ENCODE peak calls at places on chromosome 14, in ten cellular contexts. One of them, this sample, is unnamed.
A peak's percentile ranks its signal among the peaks of the same experiment; 100 is the strongest.

GRCh38 chr14:101721951-101722661 is 39.4 kb upstream of the PPP2R5C start:
- DNase-seq in C1 segment of cervical spinal cord: no peak
- DNase-seq in cardiac muscle cell: peak; percentile 40
- DNase-seq in CD4-positive, CD25-positive, alpha-beta regulatory T cell: peak; percentile 89
- DNase-seq in naive thymus-derived CD8-positive, alpha-beta T cell: peak; percentile 88
- DNase-seq in activated CD4-positive, alpha-beta T cell treated with anti-CD3 and anti-CD28 coated beads, Interleukin-2, amount 50 U/mL, for 1 hour: peak; percentile 73
- DNase-seq in A172: peak; percentile 78
- DNase-seq in T-helper 9 cell: peak; percentile 67
- DNase-seq in activated T-helper 2 cell treated with anti-CD3 and anti-CD28 coated beads, Interferon-gamma antibody, Interleukin-2, Interleukin-4, amounts not matched to agents 10 μg/mL and 5 μg/mL and 100 μg/mL, durations not matched to agents 14 hours and 24 hours and 36 hours: peak; percentile 79
- DNase-seq in NCI-H1105: no peak
- DNase-seq in this sample: peak; percentile 74

GRCh38 chr14:103867523-103867953 is 20.2 kb upstream of the PPP1R13B start:
- DNase-seq in activated CD4-positive, alpha-beta T cell treated with anti-CD3 and anti-CD28 coated beads, Interleukin-2, amount 50 U/mL, for 1 hour: no peak
- DNase-seq in cardiac muscle cell: no peak
- DNase-seq in T-helper 9 cell: no peak
- DNase-seq in C1 segment of cervical spinal cord: no peak
- DNase-seq in A172: no peak
- DNase-seq in CD4-positive, CD25-positive, alpha-beta regulatory T cell: no peak
- DNase-seq in naive thymus-derived CD8-positive, alpha-beta T cell: no peak
- DNase-seq in NCI-H1105: peak; percentile 54
- DNase-seq in activated T-helper 2 cell treated with anti-CD3 and anti-CD28 coated beads, Interferon-gamma antibody, Interleukin-2, Interleukin-4, amounts not matched to agents 10 μg/mL and 5 μg/mL and 100 μg/mL, durations not matched to agents 14 hours and 24 hours and 36 hours: no peak
- DNase-seq in this sample: no peak

GRCh38 chr14:94623422-94623809 is 11.2 kb downstream of the SERPINA3 start:
- DNase-seq in C1 segment of cervical spinal cord: no peak
- DNase-seq in NCI-H1105: no peak
- DNase-seq in naive thymus-derived CD8-positive, alpha-beta T cell: no peak
- DNase-seq in cardiac muscle cell: no peak
- DNase-seq in A172: no peak
- DNase-seq in T-helper 9 cell: no peak
- DNase-seq in activated CD4-positive, alpha-beta T cell treated with anti-CD3 and anti-CD28 coated beads, Interleukin-2, amount 50 U/mL, for 1 hour: no peak
- DNase-seq in CD4-positive, CD25-positive, alpha-beta regulatory T cell: no peak
- DNase-seq in activated T-helper 2 cell treated with anti-CD3 and anti-CD28 coated beads, Interferon-gamma antibody, Interleukin-2, Interleukin-4, amounts not matched to agents 10 μg/mL and 5 μg/mL and 100 μg/mL, durations not matched to agents 14 hours and 24 hours and 36 hours: no peak
- DNase-seq in this sample: no peak

GRCh38 chr14:86035882-86036281 is 505.9 kb downstream of the FLRT2 start:
- DNase-seq in NCI-H1105: no peak
- DNase-seq in activated CD4-positive, alpha-beta T cell treated with anti-CD3 and anti-CD28 coated beads, Interleukin-2, amount 50 U/mL, for 1 hour: no peak
- DNase-seq in naive thymus-derived CD8-positive, alpha-beta T cell: no peak
- DNase-seq in activated T-helper 2 cell treated with anti-CD3 and anti-CD28 coated beads, Interferon-gamma antibody, Interleukin-2, Interleukin-4, amounts not matched to agents 10 μg/mL and 5 μg/mL and 100 μg/mL, durations not matched to agents 14 hours and 24 hours and 36 hours: no peak
- DNase-seq in A172: no peak
- DNase-seq in C1 segment of cervical spinal cord: no peak
- DNase-seq in T-helper 9 cell: no peak
- DNase-seq in CD4-positive, CD25-positive, alpha-beta regulatory T cell: no peak
- DNase-seq in cardiac muscle cell: peak; percentile 43
- DNase-seq in this sample: no peak

GRCh38 chr14:39434401-39434800 is 2.2 kb upstream of the FBXO33 start:
- DNase-seq in activated CD4-positive, alpha-beta T cell treated with anti-CD3 and anti-CD28 coated beads, Interleukin-2, amount 50 U/mL, for 1 hour: no peak
- DNase-seq in T-helper 9 cell: no peak
- DNase-seq in activated T-helper 2 cell treated with anti-CD3 and anti-CD28 coated beads, Interferon-gamma antibody, Interleukin-2, Interleukin-4, amounts not matched to agents 10 μg/mL and 5 μg/mL and 100 μg/mL, durations not matched to agents 14 hours and 24 hours and 36 hours: no peak
- DNase-seq in CD4-positive, CD25-positive, alpha-beta regulatory T cell: no peak
- DNase-seq in naive thymus-derived CD8-positive, alpha-beta T cell: no peak
- DNase-seq in A172: no peak
- DNase-seq in C1 segment of cervical spinal cord: no peak
- DNase-seq in cardiac muscle cell: no peak
- DNase-seq in NCI-H1105: no peak
- DNase-seq in this sample: no peak

GRCh38 chr14:106200539-106201310 is 674.3 kb downstream of the TMEM121 start:
- DNase-seq in activated T-helper 2 cell treated with anti-CD3 and anti-CD28 coated beads, Interferon-gamma antibody, Interleukin-2, Interleukin-4, amounts not matched to agents 10 μg/mL and 5 μg/mL and 100 μg/mL, durations not matched to agents 14 hours and 24 hours and 36 hours: peak; percentile 13
- DNase-seq in T-helper 9 cell: no peak
- DNase-seq in C1 segment of cervical spinal cord: no peak
- DNase-seq in activated CD4-positive, alpha-beta T cell treated with anti-CD3 and anti-CD28 coated beads, Interleukin-2, amount 50 U/mL, for 1 hour: no peak
- DNase-seq in cardiac muscle cell: no peak
- DNase-seq in CD4-positive, CD25-positive, alpha-beta regulatory T cell: no peak
- DNase-seq in NCI-H1105: no peak
- DNase-seq in A172: no peak
- DNase-seq in naive thymus-derived CD8-positive, alpha-beta T cell: peak; percentile 22
- DNase-seq in this sample: no peak

GRCh38 chr14:30291216-30291615 is 267.7 kb upstream of the G2E3 start:
- DNase-seq in T-helper 9 cell: no peak
- DNase-seq in activated T-helper 2 cell treated with anti-CD3 and anti-CD28 coated beads, Interferon-gamma antibody, Interleukin-2, Interleukin-4, amounts not matched to agents 10 μg/mL and 5 μg/mL and 100 μg/mL, durations not matched to agents 14 hours and 24 hours and 36 hours: no peak
- DNase-seq in naive thymus-derived CD8-positive, alpha-beta T cell: no peak
- DNase-seq in cardiac muscle cell: peak; percentile 67
- DNase-seq in A172: peak; percentile 3
- DNase-seq in CD4-positive, CD25-positive, alpha-beta regulatory T cell: no peak
- DNase-seq in C1 segment of cervical spinal cord: no peak
- DNase-seq in NCI-H1105: no peak
- DNase-seq in activated CD4-positive, alpha-beta T cell treated with anti-CD3 and anti-CD28 coated beads, Interleukin-2, amount 50 U/mL, for 1 hour: no peak
- DNase-seq in this sample: no peak

GRCh38 chr14:69953266-69953905 is 74.2 kb downstream of the SMOC1 start:
- DNase-seq in NCI-H1105: no peak
- DNase-seq in CD4-positive, CD25-positive, alpha-beta regulatory T cell: no peak
- DNase-seq in cardiac muscle cell: no peak
- DNase-seq in naive thymus-derived CD8-positive, alpha-beta T cell: no peak
- DNase-seq in T-helper 9 cell: no peak
- DNase-seq in C1 segment of cervical spinal cord: peak; percentile 64
- DNase-seq in A172: no peak
- DNase-seq in activated CD4-positive, alpha-beta T cell treated with anti-CD3 and anti-CD28 coated beads, Interleukin-2, amount 50 U/mL, for 1 hour: no peak
- DNase-seq in activated T-helper 2 cell treated with anti-CD3 and anti-CD28 coated beads, Interferon-gamma antibody, Interleukin-2, Interleukin-4, amounts not matched to agents 10 μg/mL and 5 μg/mL and 100 μg/mL, durations not matched to agents 14 hours and 24 hours and 36 hours: no peak
- DNase-seq in this sample: no peak

GRCh38 chr14:34075095-34075744 is 124.3 kb upstream of the EGLN3 start:
- DNase-seq in activated T-helper 2 cell treated with anti-CD3 and anti-CD28 coated beads, Interferon-gamma antibody, Interleukin-2, Interleukin-4, amounts not matched to agents 10 μg/mL and 5 μg/mL and 100 μg/mL, durations not matched to agents 14 hours and 24 hours and 36 hours: no peak
- DNase-seq in C1 segment of cervical spinal cord: no peak
- DNase-seq in A172: no peak
- DNase-seq in cardiac muscle cell: no peak
- DNase-seq in activated CD4-positive, alpha-beta T cell treated with anti-CD3 and anti-CD28 coated beads, Interleukin-2, amount 50 U/mL, for 1 hour: no peak
- DNase-seq in CD4-positive, CD25-positive, alpha-beta regulatory T cell: no peak
- DNase-seq in T-helper 9 cell: no peak
- DNase-seq in NCI-H1105: no peak
- DNase-seq in naive thymus-derived CD8-positive, alpha-beta T cell: no peak
- DNase-seq in this sample: no peak

GRCh38 chr14:34103176-34103575 is 152.3 kb upstream of the EGLN3 start:
- DNase-seq in naive thymus-derived CD8-positive, alpha-beta T cell: no peak
- DNase-seq in CD4-positive, CD25-positive, alpha-beta regulatory T cell: no peak
- DNase-seq in activated T-helper 2 cell treated with anti-CD3 and anti-CD28 coated beads, Interferon-gamma antibody, Interleukin-2, Interleukin-4, amounts not matched to agents 10 μg/mL and 5 μg/mL and 100 μg/mL, durations not matched to agents 14 hours and 24 hours and 36 hours: no peak
- DNase-seq in C1 segment of cervical spinal cord: no peak
- DNase-seq in A172: peak; percentile 15
- DNase-seq in T-helper 9 cell: no peak
- DNase-seq in NCI-H1105: no peak
- DNase-seq in activated CD4-positive, alpha-beta T cell treated with anti-CD3 and anti-CD28 coated beads, Interleukin-2, amount 50 U/mL, for 1 hour: no peak
- DNase-seq in cardiac muscle cell: no peak
- DNase-seq in this sample: no peak

GRCh38 chr14:56057071-56057865 is 60.9 kb upstream of the PELI2 start:
- DNase-seq in activated T-helper 2 cell treated with anti-CD3 and anti-CD28 coated beads, Interferon-gamma antibody, Interleukin-2, Interleukin-4, amounts not matched to agents 10 μg/mL and 5 μg/mL and 100 μg/mL, durations not matched to agents 14 hours and 24 hours and 36 hours: no peak
- DNase-seq in T-helper 9 cell: no peak
- DNase-seq in activated CD4-positive, alpha-beta T cell treated with anti-CD3 and anti-CD28 coated beads, Interleukin-2, amount 50 U/mL, for 1 hour: no peak
- DNase-seq in CD4-positive, CD25-positive, alpha-beta regulatory T cell: no peak
- DNase-seq in A172: no peak
- DNase-seq in NCI-H1105: peak; percentile 80
- DNase-seq in cardiac muscle cell: no peak
- DNase-seq in C1 segment of cervical spinal cord: no peak
- DNase-seq in naive thymus-derived CD8-positive, alpha-beta T cell: no peak
- DNase-seq in this sample: no peak

GRCh38 chr14:54739514-54739913 is 163.1 kb downstream of the GCH1 start:
- DNase-seq in activated CD4-positive, alpha-beta T cell treated with anti-CD3 and anti-CD28 coated beads, Interleukin-2, amount 50 U/mL, for 1 hour: no peak
- DNase-seq in naive thymus-derived CD8-positive, alpha-beta T cell: no peak
- DNase-seq in C1 segment of cervical spinal cord: no peak
- DNase-seq in NCI-H1105: no peak
- DNase-seq in T-helper 9 cell: no peak
- DNase-seq in cardiac muscle cell: no peak
- DNase-seq in activated T-helper 2 cell treated with anti-CD3 and anti-CD28 coated beads, Interferon-gamma antibody, Interleukin-2, Interleukin-4, amounts not matched to agents 10 μg/mL and 5 μg/mL and 100 μg/mL, durations not matched to agents 14 hours and 24 hours and 36 hours: no peak
- DNase-seq in A172: no peak
- DNase-seq in CD4-positive, CD25-positive, alpha-beta regulatory T cell: no peak
- DNase-seq in this sample: no peak

GRCh38 chr14:104282332-104283196 is 144.2 kb downstream of the KIF26A start:
- DNase-seq in activated CD4-positive, alpha-beta T cell treated with anti-CD3 and anti-CD28 coated beads, Interleukin-2, amount 50 U/mL, for 1 hour: no peak
- DNase-seq in NCI-H1105: no peak
- DNase-seq in cardiac muscle cell: no peak
- DNase-seq in naive thymus-derived CD8-positive, alpha-beta T cell: no peak
- DNase-seq in CD4-positive, CD25-positive, alpha-beta regulatory T cell: no peak
- DNase-seq in T-helper 9 cell: no peak
- DNase-seq in C1 segment of cervical spinal cord: no peak
- DNase-seq in activated T-helper 2 cell treated with anti-CD3 and anti-CD28 coated beads, Interferon-gamma antibody, Interleukin-2, Interleukin-4, amounts not matched to agents 10 μg/mL and 5 μg/mL and 100 μg/mL, durations not matched to agents 14 hours and 24 hours and 36 hours: no peak
- DNase-seq in A172: no peak
- DNase-seq in this sample: no peak

GRCh38 chr14:37457334-37457733 is 137.7 kb downstream of the FOXA1 start:
- DNase-seq in naive thymus-derived CD8-positive, alpha-beta T cell: no peak
- DNase-seq in CD4-positive, CD25-positive, alpha-beta regulatory T cell: no peak
- DNase-seq in activated T-helper 2 cell treated with anti-CD3 and anti-CD28 coated beads, Interferon-gamma antibody, Interleukin-2, Interleukin-4, amounts not matched to agents 10 μg/mL and 5 μg/mL and 100 μg/mL, durations not matched to agents 14 hours and 24 hours and 36 hours: no peak
- DNase-seq in cardiac muscle cell: no peak
- DNase-seq in activated CD4-positive, alpha-beta T cell treated with anti-CD3 and anti-CD28 coated beads, Interleukin-2, amount 50 U/mL, for 1 hour: no peak
- DNase-seq in NCI-H1105: no peak
- DNase-seq in C1 segment of cervical spinal cord: no peak
- DNase-seq in T-helper 9 cell: no peak
- DNase-seq in A172: no peak
- DNase-seq in this sample: no peak

GRCh38 chr14:74912111-74912510 is 10.9 kb downstream of the RPS6KL1 start:
- DNase-seq in activated T-helper 2 cell treated with anti-CD3 and anti-CD28 coated beads, Interferon-gamma antibody, Interleukin-2, Interleukin-4, amounts not matched to agents 10 μg/mL and 5 μg/mL and 100 μg/mL, durations not matched to agents 14 hours and 24 hours and 36 hours: no peak
- DNase-seq in naive thymus-derived CD8-positive, alpha-beta T cell: no peak
- DNase-seq in CD4-positive, CD25-positive, alpha-beta regulatory T cell: no peak
- DNase-seq in cardiac muscle cell: no peak
- DNase-seq in C1 segment of cervical spinal cord: no peak
- DNase-seq in A172: no peak
- DNase-seq in activated CD4-positive, alpha-beta T cell treated with anti-CD3 and anti-CD28 coated beads, Interleukin-2, amount 50 U/mL, for 1 hour: no peak
- DNase-seq in NCI-H1105: no peak
- DNase-seq in T-helper 9 cell: no peak
- DNase-seq in this sample: no peak

GRCh38 chr14:59126714-59127436 is 61.6 kb upstream of the DAAM1 start:
- DNase-seq in CD4-positive, CD25-positive, alpha-beta regulatory T cell: peak; percentile 65
- DNase-seq in activated T-helper 2 cell treated with anti-CD3 and anti-CD28 coated beads, Interferon-gamma antibody, Interleukin-2, Interleukin-4, amounts not matched to agents 10 μg/mL and 5 μg/mL and 100 μg/mL, durations not matched to agents 14 hours and 24 hours and 36 hours: no peak
- DNase-seq in T-helper 9 cell: no peak
- DNase-seq in activated CD4-positive, alpha-beta T cell treated with anti-CD3 and anti-CD28 coated beads, Interleukin-2, amount 50 U/mL, for 1 hour: peak; percentile 4
- DNase-seq in A172: peak; percentile 27
- DNase-seq in cardiac muscle cell: peak; percentile 78
- DNase-seq in naive thymus-derived CD8-positive, alpha-beta T cell: peak; percentile 23
- DNase-seq in NCI-H1105: peak; percentile 43
- DNase-seq in C1 segment of cervical spinal cord: no peak
- DNase-seq in this sample: no peak

GRCh38 chr14:27386391-27386790 is 788.6 kb upstream of the NOVA1 start:
- DNase-seq in activated CD4-positive, alpha-beta T cell treated with anti-CD3 and anti-CD28 coated beads, Interleukin-2, amount 50 U/mL, for 1 hour: no peak
- DNase-seq in A172: no peak
- DNase-seq in T-helper 9 cell: no peak
- DNase-seq in NCI-H1105: no peak
- DNase-seq in naive thymus-derived CD8-positive, alpha-beta T cell: no peak
- DNase-seq in activated T-helper 2 cell treated with anti-CD3 and anti-CD28 coated beads, Interferon-gamma antibody, Interleukin-2, Interleukin-4, amounts not matched to agents 10 μg/mL and 5 μg/mL and 100 μg/mL, durations not matched to agents 14 hours and 24 hours and 36 hours: no peak
- DNase-seq in C1 segment of cervical spinal cord: no peak
- DNase-seq in CD4-positive, CD25-positive, alpha-beta regulatory T cell: no peak
- DNase-seq in cardiac muscle cell: no peak
- DNase-seq in this sample: no peak

GRCh38 chr14:68544150-68544892 is 248.5 kb downstream of the ZFP36L1 start:
- DNase-seq in cardiac muscle cell: peak; percentile 99
- DNase-seq in activated CD4-positive, alpha-beta T cell treated with anti-CD3 and anti-CD28 coated beads, Interleukin-2, amount 50 U/mL, for 1 hour: no peak
- DNase-seq in T-helper 9 cell: no peak
- DNase-seq in NCI-H1105: no peak
- DNase-seq in C1 segment of cervical spinal cord: no peak
- DNase-seq in naive thymus-derived CD8-positive, alpha-beta T cell: no peak
- DNase-seq in activated T-helper 2 cell treated with anti-CD3 and anti-CD28 coated beads, Interferon-gamma antibody, Interleukin-2, Interleukin-4, amounts not matched to agents 10 μg/mL and 5 μg/mL and 100 μg/mL, durations not matched to agents 14 hours and 24 hours and 36 hours: no peak
- DNase-seq in CD4-positive, CD25-positive, alpha-beta regulatory T cell: no peak
- DNase-seq in A172: peak; percentile 62
- DNase-seq in this sample: no peak

GRCh38 chr14:50943261-50943942 is 881 bp downstream of the PYGL start:
- DNase-seq in NCI-H1105: no peak
- DNase-seq in T-helper 9 cell: no peak
- DNase-seq in A172: no peak
- DNase-seq in CD4-positive, CD25-positive, alpha-beta regulatory T cell: no peak
- DNase-seq in cardiac muscle cell: peak; percentile 81
- DNase-seq in activated T-helper 2 cell treated with anti-CD3 and anti-CD28 coated beads, Interferon-gamma antibody, Interleukin-2, Interleukin-4, amounts not matched to agents 10 μg/mL and 5 μg/mL and 100 μg/mL, durations not matched to agents 14 hours and 24 hours and 36 hours: no peak
- DNase-seq in C1 segment of cervical spinal cord: no peak
- DNase-seq in activated CD4-positive, alpha-beta T cell treated with anti-CD3 and anti-CD28 coated beads, Interleukin-2, amount 50 U/mL, for 1 hour: no peak
- DNase-seq in naive thymus-derived CD8-positive, alpha-beta T cell: no peak
- DNase-seq in this sample: no peak

GRCh38 chr14:104546021-104546491 is 33.5 kb upstream of the C14orf180 start:
- DNase-seq in activated CD4-positive, alpha-beta T cell treated with anti-CD3 and anti-CD28 coated beads, Interleukin-2, amount 50 U/mL, for 1 hour: no peak
- DNase-seq in activated T-helper 2 cell treated with anti-CD3 and anti-CD28 coated beads, Interferon-gamma antibody, Interleukin-2, Interleukin-4, amounts not matched to agents 10 μg/mL and 5 μg/mL and 100 μg/mL, durations not matched to agents 14 hours and 24 hours and 36 hours: no peak
- DNase-seq in T-helper 9 cell: no peak
- DNase-seq in CD4-positive, CD25-positive, alpha-beta regulatory T cell: no peak
- DNase-seq in C1 segment of cervical spinal cord: no peak
- DNase-seq in A172: no peak
- DNase-seq in naive thymus-derived CD8-positive, alpha-beta T cell: no peak
- DNase-seq in cardiac muscle cell: no peak
- DNase-seq in NCI-H1105: peak; percentile 40
- DNase-seq in this sample: no peak

GRCh38 chr14:55913324-55914035 is 204.7 kb upstream of the PELI2 start:
- DNase-seq in activated T-helper 2 cell treated with anti-CD3 and anti-CD28 coated beads, Interferon-gamma antibody, Interleukin-2, Interleukin-4, amounts not matched to agents 10 μg/mL and 5 μg/mL and 100 μg/mL, durations not matched to agents 14 hours and 24 hours and 36 hours: no peak
- DNase-seq in A172: no peak
- DNase-seq in C1 segment of cervical spinal cord: no peak
- DNase-seq in naive thymus-derived CD8-positive, alpha-beta T cell: no peak
- DNase-seq in activated CD4-positive, alpha-beta T cell treated with anti-CD3 and anti-CD28 coated beads, Interleukin-2, amount 50 U/mL, for 1 hour: no peak
- DNase-seq in cardiac muscle cell: peak; percentile 84
- DNase-seq in CD4-positive, CD25-positive, alpha-beta regulatory T cell: no peak
- DNase-seq in NCI-H1105: no peak
- DNase-seq in T-helper 9 cell: no peak
- DNase-seq in this sample: no peak

GRCh38 chr14:67413806-67414769 is 2.1 kb upstream of the PLEK2 start:
- DNase-seq in activated CD4-positive, alpha-beta T cell treated with anti-CD3 and anti-CD28 coated beads, Interleukin-2, amount 50 U/mL, for 1 hour: no peak
- DNase-seq in T-helper 9 cell: no peak
- DNase-seq in A172: peak; percentile 91
- DNase-seq in C1 segment of cervical spinal cord: no peak
- DNase-seq in CD4-positive, CD25-positive, alpha-beta regulatory T cell: no peak
- DNase-seq in naive thymus-derived CD8-positive, alpha-beta T cell: no peak
- DNase-seq in activated T-helper 2 cell treated with anti-CD3 and anti-CD28 coated beads, Interferon-gamma antibody, Interleukin-2, Interleukin-4, amounts not matched to agents 10 μg/mL and 5 μg/mL and 100 μg/mL, durations not matched to agents 14 hours and 24 hours and 36 hours: no peak
- DNase-seq in NCI-H1105: no peak
- DNase-seq in cardiac muscle cell: peak; percentile 49
- DNase-seq in this sample: no peak

GRCh38 chr14:50363734-50364113 is 33.0 kb downstream of the CDKL1 start:
- DNase-seq in NCI-H1105: no peak
- DNase-seq in A172: no peak
- DNase-seq in cardiac muscle cell: peak; percentile 43
- DNase-seq in activated T-helper 2 cell treated with anti-CD3 and anti-CD28 coated beads, Interferon-gamma antibody, Interleukin-2, Interleukin-4, amounts not matched to agents 10 μg/mL and 5 μg/mL and 100 μg/mL, durations not matched to agents 14 hours and 24 hours and 36 hours: peak; percentile 59
- DNase-seq in T-helper 9 cell: peak; percentile 7
- DNase-seq in activated CD4-positive, alpha-beta T cell treated with anti-CD3 and anti-CD28 coated beads, Interleukin-2, amount 50 U/mL, for 1 hour: peak; percentile 18
- DNase-seq in CD4-positive, CD25-positive, alpha-beta regulatory T cell: peak; percentile 67
- DNase-seq in C1 segment of cervical spinal cord: no peak
- DNase-seq in naive thymus-derived CD8-positive, alpha-beta T cell: peak; percentile 46
- DNase-seq in this sample: peak; percentile 38

GRCh38 chr14:49999216-49999761 is 106.4 kb downstream of the ARF6 start:
- DNase-seq in activated T-helper 2 cell treated with anti-CD3 and anti-CD28 coated beads, Interferon-gamma antibody, Interleukin-2, Interleukin-4, amounts not matched to agents 10 μg/mL and 5 μg/mL and 100 μg/mL, durations not matched to agents 14 hours and 24 hours and 36 hours: peak; percentile 79
- DNase-seq in cardiac muscle cell: peak; percentile 71
- DNase-seq in T-helper 9 cell: peak; percentile 60
- DNase-seq in naive thymus-derived CD8-positive, alpha-beta T cell: peak; percentile 47
- DNase-seq in A172: peak; percentile 77
- DNase-seq in activated CD4-positive, alpha-beta T cell treated with anti-CD3 and anti-CD28 coated beads, Interleukin-2, amount 50 U/mL, for 1 hour: peak; percentile 60
- DNase-seq in C1 segment of cervical spinal cord: peak; percentile 47
- DNase-seq in CD4-positive, CD25-positive, alpha-beta regulatory T cell: peak; percentile 66
- DNase-seq in NCI-H1105: no peak
- DNase-seq in this sample: peak; percentile 69

GRCh38 chr14:37436519-37436918 is 158.5 kb downstream of the FOXA1 start:
- DNase-seq in A172: no peak
- DNase-seq in activated T-helper 2 cell treated with anti-CD3 and anti-CD28 coated beads, Interferon-gamma antibody, Interleukin-2, Interleukin-4, amounts not matched to agents 10 μg/mL and 5 μg/mL and 100 μg/mL, durations not matched to agents 14 hours and 24 hours and 36 hours: no peak
- DNase-seq in activated CD4-positive, alpha-beta T cell treated with anti-CD3 and anti-CD28 coated beads, Interleukin-2, amount 50 U/mL, for 1 hour: no peak
- DNase-seq in cardiac muscle cell: no peak
- DNase-seq in T-helper 9 cell: no peak
- DNase-seq in NCI-H1105: peak; percentile 23
- DNase-seq in naive thymus-derived CD8-positive, alpha-beta T cell: no peak
- DNase-seq in CD4-positive, CD25-positive, alpha-beta regulatory T cell: no peak
- DNase-seq in C1 segment of cervical spinal cord: no peak
- DNase-seq in this sample: no peak

GRCh38 chr14:53183611-53184010 is 30.5 kb upstream of the DDHD1 start:
- DNase-seq in activated CD4-positive, alpha-beta T cell treated with anti-CD3 and anti-CD28 coated beads, Interleukin-2, amount 50 U/mL, for 1 hour: no peak
- DNase-seq in C1 segment of cervical spinal cord: no peak
- DNase-seq in activated T-helper 2 cell treated with anti-CD3 and anti-CD28 coated beads, Interferon-gamma antibody, Interleukin-2, Interleukin-4, amounts not matched to agents 10 μg/mL and 5 μg/mL and 100 μg/mL, durations not matched to agents 14 hours and 24 hours and 36 hours: no peak
- DNase-seq in CD4-positive, CD25-positive, alpha-beta regulatory T cell: no peak
- DNase-seq in A172: no peak
- DNase-seq in T-helper 9 cell: no peak
- DNase-seq in naive thymus-derived CD8-positive, alpha-beta T cell: no peak
- DNase-seq in NCI-H1105: no peak
- DNase-seq in cardiac muscle cell: peak; percentile 43
- DNase-seq in this sample: no peak

GRCh38 chr14:65627315-65627714 is 214.8 kb downstream of the FUT8 start:
- DNase-seq in A172: no peak
- DNase-seq in activated T-helper 2 cell treated with anti-CD3 and anti-CD28 coated beads, Interferon-gamma antibody, Interleukin-2, Interleukin-4, amounts not matched to agents 10 μg/mL and 5 μg/mL and 100 μg/mL, durations not matched to agents 14 hours and 24 hours and 36 hours: no peak
- DNase-seq in CD4-positive, CD25-positive, alpha-beta regulatory T cell: no peak
- DNase-seq in naive thymus-derived CD8-positive, alpha-beta T cell: no peak
- DNase-seq in cardiac muscle cell: no peak
- DNase-seq in C1 segment of cervical spinal cord: no peak
- DNase-seq in NCI-H1105: no peak
- DNase-seq in T-helper 9 cell: no peak
- DNase-seq in activated CD4-positive, alpha-beta T cell treated with anti-CD3 and anti-CD28 coated beads, Interleukin-2, amount 50 U/mL, for 1 hour: no peak
- DNase-seq in this sample: no peak

GRCh38 chr14:85528080-85528881 is 1.7 kb upstream of the FLRT2 start:
- DNase-seq in activated CD4-positive, alpha-beta T cell treated with anti-CD3 and anti-CD28 coated beads, Interleukin-2, amount 50 U/mL, for 1 hour: no peak
- DNase-seq in activated T-helper 2 cell treated with anti-CD3 and anti-CD28 coated beads, Interferon-gamma antibody, Interleukin-2, Interleukin-4, amounts not matched to agents 10 μg/mL and 5 μg/mL and 100 μg/mL, durations not matched to agents 14 hours and 24 hours and 36 hours: no peak
- DNase-seq in NCI-H1105: no peak
- DNase-seq in naive thymus-derived CD8-positive, alpha-beta T cell: no peak
- DNase-seq in CD4-positive, CD25-positive, alpha-beta regulatory T cell: no peak
- DNase-seq in cardiac muscle cell: peak; percentile 95
- DNase-seq in A172: peak; percentile 61
- DNase-seq in T-helper 9 cell: no peak
- DNase-seq in C1 segment of cervical spinal cord: no peak
- DNase-seq in this sample: no peak

This sample was measured in activated effector memory CD4-positive, alpha-beta T cell treated with Interleukin-2 at 50 U/mL for 16 hours.